ENCODE peak calls at places on chromosome 16, in six cellular contexts. B is H7; I is naive thymus-derived CD8-positive, alpha-beta T cell; C is left colon; E is sigmoid colon; M is activated CD4-positive, alpha-beta T cell treated with anti-CD3 and anti-CD28 coated beads, Interleukin-2, amount 50 U/mL, for 1 hour. R is an unnamed sample.

GRCh38 chr16:86994651-86995171 is 322.5 kb downstream of the C16orf95 start:
- DNase-seq in B (no peak), I (no peak), C (no peak), E (peak), M (no peak), R (no peak)

GRCh38 chr16:27717726-27718125 is 167.8 kb downstream of the KATNIP start:
- DNase-seq in B (no peak), I (no peak), C (no peak), E (peak), M (no peak), R (no peak)

GRCh38 chr16:61500851-61501250 is 535.4 kb downstream of the CDH8 start:
- DNase-seq in B (no peak), I (no peak), C (no peak), E (no peak), M (no peak), R (no peak)

GRCh38 chr16:11794447-11794846 is 2.6 kb downstream of the ZC3H7A start:
- DNase-seq in B (no peak), I (no peak), C (no peak), E (no peak), M (no peak), R (no peak)

GRCh38 chr16:83965444-83966152 is 2.4 kb upstream of the NECAB2 start:
- DNase-seq in B (no peak), I (no peak), C (no peak), E (no peak), M (no peak), R (no peak)

GRCh38 chr16:48617711-48618148 is 7.8 kb upstream of the N4BP1 start:
- DNase-seq in B (no peak), I (no peak), C (no peak), E (peak), M (no peak), R (peak)

GRCh38 chr16:51393381-51394005 is 242.4 kb upstream of the SALL1 start:
- DNase-seq in B (no peak), I (no peak), C (no peak), E (no peak), M (no peak), R (no peak)

GRCh38 chr16:35562471-35562870 is 2103.1 kb downstream of the TP53TG3F start:
- DNase-seq in B (no peak), I (no peak), C (no peak), E (no peak), M (no peak), R (no peak)

GRCh38 chr16:79839851-79840321 is 239.3 kb upstream of the MAF start:
- DNase-seq in B (no peak), I (no peak), C (peak), E (peak), M (no peak), R (no peak)

GRCh38 chr16:29702307-29702706 is 23.3 kb downstream of the QPRT start:
- DNase-seq in B (no peak), I (no peak), C (no peak), E (no peak), M (peak), R (no peak)

GRCh38 chr16:24499193-24499814 is 40.1 kb upstream of the RBBP6 start:
- DNase-seq in B (peak), I (no peak), C (no peak), E (no peak), M (no peak), R (no peak)

GRCh38 chr16:85788819-85789218 is 10.5 kb downstream of the EMC8 start:
- DNase-seq in B (no peak), I (no peak), C (no peak), E (no peak), M (no peak), R (no peak)

GRCh38 chr16:3646348-3646920 is 8.1 kb upstream of the DNASE1 start:
- DNase-seq in B (peak), I (no peak), C (peak), E (peak), M (no peak), R (peak)

GRCh38 chr16:86294535-86294934 is 215.8 kb upstream of the FOXF1 start:
- DNase-seq in B (no peak), I (no peak), C (no peak), E (peak), M (no peak), R (no peak)

GRCh38 chr16:75035410-75035968 is 36.7 kb downstream of the ZNRF1 start:
- DNase-seq in B (no peak), I (no peak), C (no peak), E (no peak), M (no peak), R (no peak)

GRCh38 chr16:71853413-71853812 is 7.6 kb downstream of the ATXN1L start:
- DNase-seq in B (no peak), I (no peak), C (no peak), E (no peak), M (no peak), R (no peak)

GRCh38 chr16:86534779-86535605 is 20.0 kb downstream of the MTHFSD start:
- DNase-seq in B (no peak), I (no peak), C (no peak), E (peak), M (no peak), R (no peak)

GRCh38 chr16:85386467-85387170 is 226.5 kb upstream of the GSE1 start:
- DNase-seq in B (no peak), I (no peak), C (no peak), E (peak), M (no peak), R (no peak)

GRCh38 chr16:19884021-19884485 is 595 bp downstream of the GPRC5B start:
- DNase-seq in B (peak), I (no peak), C (no peak), E (peak), M (no peak), R (no peak)

GRCh38 chr16:61887903-61888302 is 148.3 kb downstream of the CDH8 start:
- DNase-seq in B (no peak), I (no peak), C (no peak), E (no peak), M (no peak), R (no peak)

GRCh38 chr16:10623059-10623458 is 42.7 kb upstream of the EMP2 start:
- DNase-seq in B (no peak), I (no peak), C (no peak), E (no peak), M (no peak), R (no peak)

GRCh38 chr16:65876200-65876498 is 490.3 kb upstream of the CDH5 start:
- DNase-seq in B (no peak), I (no peak), C (no peak), E (no peak), M (no peak), R (no peak)

GRCh38 chr16:70161350-70161749 is 12.2 kb upstream of the CLEC18C start:
- DNase-seq in B (peak), I (no peak), C (peak), E (no peak), M (no peak), R (no peak)

GRCh38 chr16:56286819-56287218 is 95.5 kb downstream of the GNAO1 start:
- DNase-seq in B (no peak), I (no peak), C (no peak), E (no peak), M (no peak), R (no peak)

GRCh38 chr16:89945654-89946053 is 2.9 kb upstream of the DEF8 start:
- DNase-seq in B (no peak), I (no peak), C (no peak), E (no peak), M (no peak), R (no peak)

GRCh38 chr16:49276646-49277385 is 4.8 kb downstream of the CBLN1 start:
- DNase-seq in B (peak), I (no peak), C (no peak), E (no peak), M (no peak), R (no peak)

GRCh38 chr16:4365014-4365406 is 6.6 kb upstream of the VASN start:
- DNase-seq in B (no peak), I (no peak), C (no peak), E (no peak), M (no peak), R (no peak)

GRCh38 chr16:63981639-63982038 is 1140.2 kb downstream of the CDH11 start:
- DNase-seq in B (peak), I (no peak), C (no peak), E (no peak), M (no peak), R (no peak)

GRCh38 chr16:84555418-84556196 is 51.1 kb upstream of the MEAK7 start:
- DNase-seq in B (peak), I (no peak), C (no peak), E (no peak), M (no peak), R (no peak)

GRCh38 chr16:29821663-29822115 is 1.4 kb downstream of the MVP start:
- DNase-seq in B (no peak), I (no peak), C (peak), E (no peak), M (no peak), R (no peak)

GRCh38 chr16:10561001-10561400 is 19.4 kb downstream of the EMP2 start:
- DNase-seq in B (no peak), I (no peak), C (no peak), E (no peak), M (no peak), R (no peak)

GRCh38 chr16:21301168-21301894 is 23.2 kb upstream of the CRYM start:
- DNase-seq in B (peak), I (no peak), C (peak), E (peak), M (peak), R (no peak)

GRCh38 chr16:30395155-30395991 is at the start of gene ZNF48:
- DNase-seq in B (peak), I (peak), C (peak), E (peak), M (peak), R (peak)

GRCh38 chr16:2205967-2206313 is 686 bp downstream of the MLST8 start:
- DNase-seq in B (peak), I (no peak), C (peak), E (no peak), M (no peak), R (no peak)

GRCh38 chr16:2231016-2231931 is 5.0 kb upstream of the DNASE1L2 start:
- DNase-seq in B (no peak), I (no peak), C (no peak), E (no peak), M (no peak), R (no peak)

GRCh38 chr16:57377080-57377841 is 5.0 kb downstream of the CX3CL1 start:
- DNase-seq in B (peak), I (no peak), C (no peak), E (no peak), M (no peak), R (no peak)

GRCh38 chr16:67236551-67237395 is 9.8 kb downstream of the TMEM208 start:
- DNase-seq in B (peak), I (peak), C (peak), E (peak), M (peak), R (no peak)

GRCh38 chr16:19595043-19595767 is 39.7 kb downstream of the VPS35L start:
- DNase-seq in B (peak), I (no peak), C (no peak), E (no peak), M (no peak), R (no peak)

R was measured in COR-L47.